ENCODE peak calls at places on chromosomes 6 and 20, in six cellular contexts. L is heart right ventricle, H is adrenal gland, P is lung, T is BE2C, W is HCT116. Q is an unnamed sample.

GRCh38 chr20:2468581-2469407 is 1.8 kb downstream of the SNRPB start:
- DNase-seq in H (no peak), L (no peak), T (no peak), W (no peak), P (no peak), Q (no peak)

GRCh38 chr6:94727710-94728109 is 849.6 kb upstream of the MANEA start:
- DNase-seq in W (no peak), T (no peak), H (no peak), P (no peak), L (no peak), Q (no peak)

GRCh38 chr6:10441004-10441654 is 26.3 kb upstream of the TFAP2A start:
- DNase-seq in P (peak; percentile 60), W (peak; percentile 93), H (no peak), L (no peak), T (no peak), Q (no peak)

GRCh38 chr6:11429577-11429976 is 108.0 kb upstream of the TMEM170B start:
- DNase-seq in P (no peak), T (no peak), W (no peak), L (no peak), H (no peak), Q (no peak)

GRCh38 chr6:69007781-69008180 is 372.7 kb downstream of the ADGRB3 start:
- DNase-seq in L (no peak), W (no peak), H (no peak), P (no peak), T (no peak), Q (no peak)

GRCh38 chr20:48723308-48724264 is 104.2 kb downstream of the PREX1 start:
- DNase-seq in T (no peak), P (peak; percentile 44), H (peak; percentile 62), W (no peak), L (no peak), Q (no peak)

GRCh38 chr6:19895866-19896579 is 58.9 kb downstream of the ID4 start:
- DNase-seq in T (no peak), H (no peak), W (no peak), L (no peak), P (no peak), Q (no peak)

GRCh38 chr6:37204014-37204751 is 34.2 kb downstream of the PIM1 start:
- DNase-seq in P (peak; percentile 59), L (no peak), H (peak; percentile 78), T (no peak), W (no peak), Q (no peak)

GRCh38 chr20:51480507-51481270 is 61.8 kb downstream of the NFATC2 start:
- DNase-seq in H (no peak), T (no peak), W (no peak), P (no peak), L (no peak), Q (no peak)

GRCh38 chr6:8207869-8208191 is 105.5 kb upstream of the EEF1E1 start:
- DNase-seq in L (no peak), H (no peak), W (no peak), P (no peak), T (no peak), Q (no peak)

GRCh38 chr20:24763386-24764026 is 185.6 kb upstream of the CST7 start:
- DNase-seq in L (no peak), P (no peak), T (no peak), W (no peak), H (no peak), Q (no peak)

GRCh38 chr20:3046677-3047462 is 1.0 kb downstream of the MRPS26 start:
- DNase-seq in W (peak; percentile 34), L (no peak), P (peak; percentile 41), H (no peak), T (no peak), Q (no peak)

GRCh38 chr6:165884813-165885765 is 222.0 kb upstream of the PDE10A start:
- DNase-seq in L (peak; percentile 82), W (peak; percentile 51), P (peak; percentile 57), H (peak; percentile 60), T (peak; percentile 87), Q (peak; percentile 81)

GRCh38 chr6:26025047-26025893 is 62.0 kb upstream of the HFE start:
- DNase-seq in T (no peak), L (no peak), H (peak; percentile 55), W (no peak), P (no peak), Q (no peak)

GRCh38 chr20:53402233-53403005 is 191.2 kb downstream of the ZNF217 start:
- DNase-seq in W (no peak), T (no peak), L (no peak), P (no peak), H (no peak), Q (no peak)

GRCh38 chr6:168046696-168047095 is 32.3 kb downstream of the FRMD1 start:
- DNase-seq in L (no peak), W (no peak), H (no peak), P (no peak), T (no peak), Q (no peak)

GRCh38 chr6:33453361-33454008 is 891 bp upstream of the ZBTB9 start:
- DNase-seq in H (no peak), L (no peak), T (no peak), P (no peak), W (no peak), Q (no peak)

GRCh38 chr6:112524071-112524470 is 176.9 kb downstream of the RFPL4B start:
- DNase-seq in P (no peak), W (no peak), T (no peak), L (no peak), H (no peak), Q (no peak)

GRCh38 chr6:157211603-157212455 is 111.5 kb downstream of the TMEM242 start:
- DNase-seq in T (no peak), P (no peak), W (no peak), H (no peak), L (no peak), Q (no peak)

GRCh38 chr20:25300496-25301170 is 52.7 kb downstream of the PYGB start:
- DNase-seq in P (no peak), W (no peak), T (no peak), H (no peak), L (no peak), Q (no peak)

GRCh38 chr6:29747688-29748250 is 24.5 kb downstream of the HLA-F start:
- DNase-seq in P (no peak), L (no peak), H (no peak), T (no peak), W (no peak), Q (no peak)

GRCh38 chr20:10007747-10008146 is 27.0 kb upstream of the ANKEF1 start:
- DNase-seq in T (no peak), H (no peak), W (no peak), L (no peak), P (no peak), Q (no peak)

GRCh38 chr6:11404845-11405244 is 132.7 kb upstream of the TMEM170B start:
- DNase-seq in P (no peak), T (no peak), H (no peak), L (no peak), W (no peak), Q (no peak)

GRCh38 chr6:106452628-106453027 is 92.1 kb downstream of the CRYBG1 start:
- DNase-seq in T (no peak), W (no peak), H (no peak), P (no peak), L (no peak), Q (no peak)
- H3K27me3 ChIP-seq in T (peaks cover 39% of the 10 kb centered on the region), W (no peaks in the 10 kb centered on the region), H (no peaks in the 10 kb centered on the region), P (no peaks in the 10 kb centered on the region), L (no peaks in the 10 kb centered on the region), Q (peaks cover 8% of the 10 kb centered on the region)

GRCh38 chr20:58580493-58580835 is 65.3 kb upstream of the APCDD1L start:
- DNase-seq in T (no peak), H (no peak), W (no peak), P (no peak), L (no peak), Q (no peak)
- H3K27me3 ChIP-seq in T (no peaks in the 10 kb centered on the region), H (peaks cover 8% of the 10 kb centered on the region), W (peaks cover 4% of the 10 kb centered on the region), P (no peaks in the 10 kb centered on the region), L (peaks cover 36% of the 10 kb centered on the region), Q (peaks cover 93% of the 10 kb centered on the region)

DNA sequence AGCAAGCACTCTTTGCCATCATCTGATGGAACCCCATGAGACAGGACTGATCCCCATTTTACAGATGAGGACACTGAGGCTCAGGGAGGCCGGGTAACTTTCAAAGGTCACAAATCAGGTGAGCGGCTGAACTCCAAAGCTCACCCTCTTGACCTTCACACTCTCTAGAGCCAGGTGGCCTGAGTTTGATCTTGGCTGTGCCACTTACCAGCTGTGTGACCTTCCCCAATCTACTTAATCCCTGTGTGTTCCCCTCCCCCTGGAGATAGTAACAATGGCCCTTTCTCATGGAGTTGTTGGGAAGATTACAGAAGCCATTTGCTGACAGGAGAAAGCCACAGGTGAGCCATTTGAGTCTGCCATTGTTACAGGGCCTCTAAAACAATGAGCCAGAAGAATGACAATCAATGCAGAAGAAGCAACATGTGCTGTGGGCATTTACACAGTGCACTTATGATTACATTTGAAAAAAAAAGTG is 34.5 kb downstream of the BMP7 start:
- DNase-seq in W (no peak), P (no peak), L (no peak), T (no peak), H (no peak), Q (no peak)
- H3K27me3 ChIP-seq in W (peaks cover 10% of the 10 kb centered on the region), P (no peaks in the 10 kb centered on the region), L (no peaks in the 10 kb centered on the region), T (peaks cover 8% of the 10 kb centered on the region), H (no peaks in the 10 kb centered on the region), Q (peaks cover 16% of the 10 kb centered on the region)

DNA sequence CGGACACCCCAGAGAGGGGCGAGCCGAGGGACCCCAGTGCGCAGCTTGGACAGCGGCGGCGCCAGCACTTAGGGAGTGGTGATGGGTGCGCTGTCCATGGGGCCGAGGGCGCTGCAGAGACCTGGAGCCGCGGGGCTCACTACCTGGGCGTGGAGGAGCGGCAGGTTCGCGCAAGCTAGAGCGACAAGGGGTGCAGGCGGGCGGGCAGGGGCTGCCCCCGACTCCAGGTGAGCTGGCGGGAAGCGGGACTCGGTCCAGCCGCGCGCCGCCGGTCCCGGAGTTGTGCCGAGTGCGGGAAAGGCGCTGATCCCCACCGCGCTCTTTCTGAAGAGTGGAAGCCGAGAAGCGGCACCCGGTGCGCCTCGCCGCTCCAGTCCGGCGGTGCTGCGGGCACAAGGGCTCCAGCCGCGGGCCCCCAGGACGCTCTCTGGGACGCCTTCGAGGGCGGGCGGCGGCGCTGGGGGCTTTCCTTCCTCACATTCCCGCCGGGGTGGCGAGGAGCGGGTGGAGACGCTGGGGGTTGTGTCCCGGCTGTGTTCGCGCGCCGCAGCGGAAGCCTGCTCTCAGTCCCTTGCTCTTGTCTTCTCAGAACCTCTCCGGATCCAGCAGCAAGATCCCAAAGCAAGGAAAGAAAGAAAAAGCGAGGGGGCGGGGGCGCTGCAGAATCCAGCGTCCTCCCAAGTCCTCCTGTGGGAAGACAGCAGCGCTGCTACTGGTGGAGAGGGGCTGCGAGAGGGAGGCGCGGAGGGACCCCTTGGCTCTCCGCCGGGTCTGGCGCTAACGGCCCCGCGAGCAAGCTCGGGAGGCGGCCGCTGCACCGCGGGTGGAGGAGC is at the start of gene B3GAT2:
- DNase-seq in L (no peak), H (no peak), P (no peak), T (peak; percentile 39), W (no peak), Q (no peak)
- H3K27me3 ChIP-seq in L (peaks cover 23% of the 10 kb centered on the region), H (peaks cover 23% of the 10 kb centered on the region), P (no peaks in the 10 kb centered on the region), T (peaks cover 21% of the 10 kb centered on the region), W (peaks cover 15% of the 10 kb centered on the region), Q (peaks cover 67% of the 10 kb centered on the region)

GRCh38 chr6:39003072-39003471 is 45.5 kb upstream of the GLP1R start:
- DNase-seq in H (no peak), P (no peak), L (no peak), W (no peak), T (peak; percentile 18), Q (no peak)

GRCh38 chr6:39003488-39003887 is 45.1 kb upstream of the GLP1R start:
- DNase-seq in W (no peak), L (no peak), H (no peak), T (no peak), P (no peak), Q (no peak)

GRCh38 chr6:39005774-39006173 is 42.8 kb upstream of the GLP1R start:
- DNase-seq in L (no peak), H (no peak), P (no peak), W (no peak), T (no peak), Q (no peak)

GRCh38 chr6:39007575-39007974 is 41.0 kb upstream of the GLP1R start:
- DNase-seq in L (no peak), P (no peak), W (no peak), T (no peak), H (no peak), Q (no peak)

GRCh38 chr6:39004801-39005200 is 43.8 kb upstream of the GLP1R start:
- DNase-seq in T (no peak), P (no peak), L (no peak), W (no peak), H (no peak), Q (no peak)
- H3K27me3 ChIP-seq in T (peaks cover 17% of the 10 kb centered on the region), P (no peaks in the 10 kb centered on the region), L (peaks cover 12% of the 10 kb centered on the region), W (peaks cover 86% of the 10 kb centered on the region), H (peaks cover 12% of the 10 kb centered on the region), Q (peaks cover 25% of the 10 kb centered on the region)